ENCODE peak calls at places on chromosomes 5 and 9, in five cellular contexts. G, J, K, R and D are unnamed samples.

GRCh38 chr5:122259995-122260394 is 52.0 kb upstream of the SNCAIP start:
- DNase-seq in G (no peak), J (no peak), K (no peak), R (no peak), D (no peak)

GRCh38 chr5:33371660-33372059 is 69.1 kb upstream of the TARS1 start:
- DNase-seq in G (no peak), J (no peak), K (peak; percentile 12), R (no peak), D (no peak)

GRCh38 chr5:104400941-104401340 is 838.4 kb upstream of the NUDT12 start:
- DNase-seq in G (no peak), J (no peak), K (no peak), R (no peak), D (no peak)

GRCh38 chr9:98453589-98454311 is 198.3 kb upstream of the TBC1D2 start:
- DNase-seq in G (no peak), J (no peak), K (no peak), R (no peak), D (no peak)

GRCh38 chr5:156383510-156383909 is 56.5 kb downstream of the SGCD start:
- DNase-seq in G (no peak), J (no peak), K (no peak), R (no peak), D (no peak)

GRCh38 chr5:80566711-80567259 is 3.3 kb downstream of the ANKRD34B start:
- DNase-seq in G (no peak), J (no peak), K (peak; percentile 59), R (no peak), D (no peak)

GRCh38 chr5:146832985-146833732 is 45.4 kb downstream of the PPP2R2B start:
- DNase-seq in G (no peak), J (no peak), K (no peak), R (no peak), D (no peak)

GRCh38 chr5:102795546-102795945 is 40.4 kb downstream of the PAM start:
- DNase-seq in G (no peak), J (no peak), K (no peak), R (no peak), D (no peak)

GRCh38 chr5:107577551-107577950 is 93.2 kb downstream of the EFNA5 start:
- DNase-seq in G (no peak), J (no peak), K (no peak), R (no peak), D (no peak)

GRCh38 chr5:143219696-143220095 is 183.8 kb downstream of the NR3C1 start:
- DNase-seq in G (no peak), J (no peak), K (no peak), R (no peak), D (no peak)

GRCh38 chr9:108634164-108634563 is 221.6 kb downstream of the ACTL7B start:
- DNase-seq in G (no peak), J (no peak), K (peak; percentile 48), R (no peak), D (no peak)

GRCh38 chr5:160030631-160031377 is 21.9 kb downstream of the TTC1 start:
- DNase-seq in G (no peak), J (no peak), K (no peak), R (no peak), D (no peak)

GRCh38 chr5:141508440-141508807 is 19.5 kb downstream of the PCDHGC5 start:
- DNase-seq in G (no peak), J (no peak), K (no peak), R (peak; percentile 50), D (no peak)

GRCh38 chr5:95928724-95929253 is 32.9 kb downstream of the ELL2 start:
- DNase-seq in G (no peak), J (no peak), K (no peak), R (no peak), D (no peak)

GRCh38 chr5:3607541-3608147 is 12.0 kb downstream of the IRX1 start:
- DNase-seq in G (peak; percentile 33), J (no peak), K (no peak), R (no peak), D (no peak)

GRCh38 chr5:111755264-111755941 is 1.6 kb downstream of the NREP start:
- DNase-seq in G (no peak), J (no peak), K (no peak), R (no peak), D (no peak)

GRCh38 chr9:99253772-99254431 is 31.8 kb downstream of the SEC61B start:
- DNase-seq in G (peak; percentile 78), J (no peak), K (no peak), R (peak; percentile 51), D (no peak)

GRCh38 chr5:9661316-9662015 is 31.3 kb upstream of the TAS2R1 start:
- DNase-seq in G (no peak), J (no peak), K (no peak), R (no peak), D (no peak)

GRCh38 chr5:147407094-147407681 is 102.7 kb downstream of the DPYSL3 start:
- DNase-seq in G (no peak), J (no peak), K (no peak), R (no peak), D (no peak)

GRCh38 chr5:139094154-139095131 is 103.7 kb downstream of the SIL1 start:
- DNase-seq in G (no peak), J (no peak), K (no peak), R (peak; percentile 20), D (no peak)

GRCh38 chr9:72986522-72987116 is 33.8 kb upstream of the ALDH1A1 start:
- DNase-seq in G (no peak), J (no peak), K (no peak), R (no peak), D (no peak)

GRCh38 chr5:9765421-9765820 is 135.3 kb upstream of the TAS2R1 start:
- DNase-seq in G (no peak), J (no peak), K (peak; percentile 21), R (no peak), D (no peak)

GRCh38 chr5:132019857-132020555 is 8.5 kb upstream of the ACSL6 start:
- DNase-seq in G (peak; percentile 74), J (no peak), K (no peak), R (no peak), D (no peak)

GRCh38 chr9:82808478-82808877 is 254.5 kb downstream of the RASEF start:
- DNase-seq in G (no peak), J (no peak), K (no peak), R (no peak), D (no peak)

GRCh38 chr9:98118640-98119601 is at the start of gene TRIM14:
- DNase-seq in G (peak; percentile 94), J (peak; percentile 83), K (no peak), R (peak; percentile 59), D (peak; percentile 91)

GRCh38 chr5:95798048-95798447 is 24.5 kb downstream of the GLRX start:
- DNase-seq in G (no peak), J (no peak), K (no peak), R (no peak), D (no peak)

GRCh38 chr9:33236571-33236970 is 3.4 kb upstream of the SPINK4 start:
- DNase-seq in G (no peak), J (no peak), K (no peak), R (no peak), D (no peak)

GRCh38 chr9:137350696-137351584 is 48.9 kb upstream of the NRARP start:
- DNase-seq in G (no peak), J (no peak), K (no peak), R (no peak), D (no peak)

GRCh38 chr5:158174918-158175663 is 316.1 kb upstream of the CLINT1 start:
- DNase-seq in G (peak; percentile 81), J (peak; percentile 63), K (no peak), R (peak; percentile 90), D (peak; percentile 53)

GRCh38 chr9:137159105-137160053 is 10.5 kb downstream of the LRRC26 start:
- DNase-seq in G (no peak), J (no peak), K (no peak), R (no peak), D (no peak)

GRCh38 chr5:119363271-119363670 is 7.5 kb downstream of the TNFAIP8 start:
- DNase-seq in G (no peak), J (no peak), K (no peak), R (no peak), D (no peak)
- H3K4me1 ChIP-seq in G (peaks cover 83% of the 10 kb centered on the region), J (peaks cover 22% of the 10 kb centered on the region), K (peaks cover 68% of the 10 kb centered on the region), R (peaks cover 67% of the 10 kb centered on the region), D (peaks cover 60% of the 10 kb centered on the region)

DNA sequence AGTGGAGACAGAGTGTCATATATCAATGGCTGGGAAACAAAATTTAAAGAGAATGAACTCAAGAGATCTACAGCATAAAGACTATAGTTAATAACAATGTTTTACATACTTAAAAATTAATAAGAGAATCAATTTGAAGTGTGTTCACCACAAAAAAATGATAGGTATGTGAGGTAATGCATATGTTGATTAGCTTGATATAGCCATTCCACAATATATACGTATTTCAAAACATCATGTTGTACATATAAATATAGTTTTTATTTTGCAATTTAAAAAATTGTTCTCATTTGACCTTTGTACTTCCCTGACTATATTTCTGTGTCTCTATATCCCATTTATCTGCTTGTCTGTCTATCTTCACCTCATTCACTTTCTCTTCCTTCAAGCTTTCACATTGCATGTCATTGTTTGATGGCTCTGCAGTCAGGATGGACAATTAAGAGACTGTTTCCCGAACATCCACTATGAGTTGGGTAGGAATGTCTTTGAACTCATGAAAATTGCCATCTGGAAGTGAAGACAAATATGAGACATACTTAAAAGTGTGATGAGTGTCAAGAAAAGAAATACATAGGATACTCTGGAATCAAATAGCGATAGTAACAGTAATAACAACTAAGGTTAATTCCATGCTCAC is 359.9 kb upstream of the ACTBL2 start:
- DNase-seq in G (no peak), J (no peak), K (peak; percentile 61), R (no peak), D (no peak)
- H3K4me3 ChIP-seq in G (no peak overlapping the region), J (no peak overlapping the region), K (peak overlapping the region; percentile 24), R (no peak overlapping the region), D (no peak overlapping the region)

GRCh38 chr9:77455312-77455927 is 192.7 kb downstream of the GNA14 start:
- DNase-seq in G (no peak), J (peak; percentile 53), K (no peak), R (peak; percentile 39), D (no peak)
- TF ChIP-seq CTCF in G (no peak), J (peak; percentile 56), K (peak; percentile 44), R (peak; percentile 79), D (peak; percentile 51)

GRCh38 chr5:149824115-149824514 is 94.0 kb downstream of the PPARGC1B start:
- DNase-seq in G (no peak), J (no peak), K (no peak), R (no peak), D (no peak)

GRCh38 chr5:149823350-149823749 is 93.2 kb downstream of the PPARGC1B start:
- DNase-seq in G (peak; percentile 38), J (no peak), K (no peak), R (no peak), D (no peak)

GRCh38 chr5:149827086-149827485 is 97.0 kb downstream of the PPARGC1B start:
- DNase-seq in G (no peak), J (no peak), K (no peak), R (no peak), D (no peak)

GRCh38 chr5:149826574-149826973 is 96.5 kb downstream of the PPARGC1B start:
- DNase-seq in G (peak; percentile 60), J (no peak), K (no peak), R (no peak), D (peak; percentile 11)

DNA sequence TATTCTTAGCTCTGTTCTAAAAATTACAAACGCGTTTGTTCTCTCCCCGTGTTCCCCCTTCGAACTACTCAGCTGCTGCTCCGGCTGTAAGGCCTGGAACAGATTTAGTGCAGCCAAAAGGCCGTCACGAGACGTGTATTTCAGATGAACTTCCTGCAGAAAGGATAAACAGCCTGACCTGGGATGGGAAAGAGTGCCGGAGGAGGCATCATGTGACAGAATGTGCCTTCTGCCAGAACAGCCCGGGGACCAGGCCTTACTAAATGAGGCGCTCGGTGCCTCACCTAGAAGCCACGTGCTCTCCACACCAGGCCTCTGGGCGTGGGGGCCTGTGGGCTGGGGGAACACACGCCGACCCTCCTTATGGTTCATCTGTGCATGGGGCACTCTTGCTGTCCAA is 94.7 kb downstream of the PPARGC1B start:
- DNase-seq in G (no peak), J (no peak), K (no peak), R (no peak), D (no peak)
- H3K4me1 ChIP-seq in G (no peaks in the 10 kb centered on the region), J (peaks cover 5% of the 10 kb centered on the region), K (no peaks in the 10 kb centered on the region), R (peaks cover 3% of the 10 kb centered on the region), D (no peaks in the 10 kb centered on the region)